ENCODE peak calls at places on chromosomes 2 and 18, in nine cellular contexts. Z is natural killer cell; V is CD4-positive, alpha-beta T cell; D is fibroblast of mammary gland; R is glutamatergic neuron; X is H1; E is fibroblast of villous mesenchyme; F is neural progenitor cell; L is HL-60. S is an unnamed sample.

GRCh38 chr2:217071416-217071815 is 211.6 kb upstream of the TNP1 start:
- DNase-seq in Z (no peak), V (no peak), D (peak; percentile 43), R (no peak), X (no peak), E (peak; percentile 98), F (no peak), L (no peak), S (no peak)

GRCh38 chr18:59715966-59716369 is 18.7 kb upstream of the CCBE1 start:
- DNase-seq in Z (no peak), V (no peak), D (peak; percentile 95), R (no peak), X (no peak), E (peak; percentile 75), F (no peak), L (no peak), S (no peak)

GRCh38 chr2:15613736-15614429 is 22.2 kb downstream of the DDX1 start:
- DNase-seq in Z (no peak), V (no peak), D (no peak), R (no peak), X (no peak), E (no peak), F (no peak), L (no peak), S (no peak)

GRCh38 chr18:46387426-46388131 is 269.4 kb downstream of the LOXHD1 start:
- DNase-seq in Z (no peak), V (no peak), D (no peak), R (no peak), X (no peak), E (no peak), F (peak; percentile 65), L (no peak), S (no peak)

GRCh38 chr2:239822146-239822945 is 202.8 kb downstream of the NDUFA10 start:
- DNase-seq in Z (no peak), V (no peak), D (no peak), R (no peak), X (no peak), E (no peak), F (no peak), L (no peak), S (no peak)

GRCh38 chr2:85318222-85319182 is 9.3 kb downstream of the TGOLN2 start:
- DNase-seq in Z (no peak), V (no peak), D (peak; percentile 82), R (no peak), X (no peak), E (peak; percentile 57), F (no peak), L (no peak), S (no peak)

GRCh38 chr2:119327431-119327830 is 39.2 kb downstream of the C2orf76 start:
- DNase-seq in Z (no peak), V (no peak), D (no peak), R (no peak), X (no peak), E (no peak), F (no peak), L (peak; percentile 71), S (no peak)

GRCh38 chr2:163943403-163944356 is 207.9 kb upstream of the FIGN start:
- DNase-seq in Z (no peak), V (no peak), D (no peak), R (no peak), X (peak; percentile 21), E (no peak), F (peak; percentile 73), L (no peak), S (no peak)

GRCh38 chr2:190679813-190680591 is 31.1 kb downstream of the NAB1 start:
- DNase-seq in Z (peak; percentile 54), V (peak; percentile 56), D (peak; percentile 41), R (peak; percentile 76), X (peak; percentile 63), E (peak; percentile 34), F (peak; percentile 76), L (no peak), S (peak; percentile 49)

GRCh38 chr2:12259497-12259896 is 457.2 kb upstream of the TRIB2 start:
- DNase-seq in Z (no peak), V (no peak), D (no peak), R (no peak), X (no peak), E (no peak), F (no peak), L (no peak), S (no peak)

GRCh38 chr18:58391113-58391892 is 237.6 kb downstream of the ALPK2 start:
- DNase-seq in Z (no peak), V (no peak), D (no peak), R (no peak), X (no peak), E (peak; percentile 19), F (no peak), L (no peak), S (no peak)

GRCh38 chr2:64865073-64865830 is 123.9 kb upstream of the SLC1A4 start:
- DNase-seq in Z (peak; percentile 64), V (peak; percentile 53), D (peak; percentile 77), R (peak; percentile 72), X (no peak), E (peak; percentile 60), F (peak; percentile 85), L (no peak), S (peak; percentile 76)

GRCh38 chr2:239834143-239834542 is 191.0 kb downstream of the NDUFA10 start:
- DNase-seq in Z (peak; percentile 3), V (no peak), D (no peak), R (no peak), X (no peak), E (no peak), F (no peak), L (no peak), S (peak; percentile 10)

GRCh38 chr2:219562049-219563020 is 9.0 kb downstream of the OBSL1 start:
- DNase-seq in Z (no peak), V (no peak), D (no peak), R (no peak), X (no peak), E (no peak), F (no peak), L (no peak), S (no peak)

GRCh38 chr2:65159921-65160320 is 30.0 kb upstream of the RAB1A start:
- DNase-seq in Z (no peak), V (no peak), D (no peak), R (no peak), X (no peak), E (no peak), F (no peak), L (no peak), S (no peak)

GRCh38 chr2:202009019-202009481 is 24.6 kb upstream of the FZD7 start:
- DNase-seq in Z (no peak), V (no peak), D (peak; percentile 21), R (no peak), X (no peak), E (peak; percentile 22), F (no peak), L (no peak), S (no peak)

GRCh38 chr2:15965564-15966019 is 25.2 kb downstream of the MYCN start:
- DNase-seq in Z (no peak), V (no peak), D (no peak), R (no peak), X (no peak), E (no peak), F (peak; percentile 95), L (no peak), S (no peak)

GRCh38 chr2:9692392-9693137 is 61.8 kb upstream of the YWHAQ start:
- DNase-seq in Z (no peak), V (no peak), D (peak; percentile 59), R (no peak), X (no peak), E (no peak), F (peak; percentile 21), L (no peak), S (no peak)

GRCh38 chr2:105744909-105745853 is at the start of gene NCK2:
- DNase-seq in Z (peak; percentile 32), V (no peak), D (no peak), R (peak; percentile 67), X (no peak), E (peak; percentile 48), F (peak; percentile 65), L (no peak), S (peak; percentile 53)
- TF ChIP-seq CTCF in Z (no peak), V (no peak), D (no peak), R (no peak), X (no peak), E (no peak), F (no peak), L (no peak), S (no peak)

GRCh38 chr2:150188177-150188576 is 299.3 kb downstream of the RND3 start:
- DNase-seq in Z (no peak), V (no peak), D (peak; percentile 56), R (no peak), X (no peak), E (no peak), F (no peak), L (no peak), S (no peak)
- TF ChIP-seq CTCF in Z (no peak), V (no peak), D (no peak), R (no peak), X (no peak), E (no peak), F (no peak), L (no peak), S (no peak)

DNA sequence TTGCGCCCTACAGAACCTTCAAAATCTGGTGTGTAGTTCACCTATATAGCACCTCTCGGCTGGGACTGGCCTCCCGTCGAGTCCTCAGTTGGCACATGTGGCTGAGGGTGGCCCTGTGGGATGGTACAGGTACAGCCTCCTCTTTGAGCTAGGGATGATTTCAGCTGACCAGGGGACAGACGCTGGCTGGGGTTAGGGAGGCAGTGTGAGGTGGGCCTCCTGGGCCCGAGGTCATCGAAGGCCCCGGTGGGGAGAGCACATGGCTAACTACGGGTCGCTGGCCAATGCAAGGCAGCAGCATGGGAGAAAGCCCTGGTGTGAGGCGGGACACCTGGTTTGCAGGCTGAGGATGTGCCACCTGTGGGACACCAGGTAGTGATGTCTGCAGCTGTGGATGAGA is 304.8 kb downstream of the GBX2 start:
- DNase-seq in Z (no peak), V (no peak), D (no peak), R (no peak), X (no peak), E (no peak), F (no peak), L (no peak), S (no peak)
- TF ChIP-seq CTCF in Z (no peak), V (no peak), D (no peak), R (no peak), X (no peak), E (no peak), F (no peak), L (no peak), S (no peak)

GRCh38 chr2:101204400-101205095 is 48.1 kb upstream of the CNOT11 start:
- DNase-seq in Z (no peak), V (no peak), D (no peak), R (no peak), X (no peak), E (no peak), F (no peak), L (no peak), S (no peak)
- TF ChIP-seq CTCF in Z (no peak), V (no peak), D (peak; percentile 26), R (no peak), X (no peak), E (peak; percentile 27), F (no peak), L (no peak), S (no peak)

S was measured in activated B cell treated with CpG ODN at 0.5 μM for 24 hours.